ENCODE peak calls at places on chromosomes 16 and 17, in four cellular contexts. X is left ventricle myocardium inferior; U is activated CD4-positive, alpha-beta T cell treated with anti-CD3 and anti-CD28 coated beads, Interleukin-2, amount 50 U/mL, for 1 hour; Q is ELR. F is an unnamed sample.

GRCh38 chr16:53629607-53630312 is 73.9 kb downstream of the RPGRIP1L start:
- DNase-seq in X (no peak), U (no peak), Q (no peak), F (no peak)

GRCh38 chr17:49054342-49055092 is 57.3 kb downstream of the IGF2BP1 start:
- DNase-seq in U (no peak), Q (no peak), X (no peak), F (no peak)

GRCh38 chr16:7344806-7345416 is 12.3 kb downstream of the RBFOX1 start:
- DNase-seq in X (peak), Q (no peak), U (no peak), F (no peak)

GRCh38 chr17:79023886-79024771 is at the start of gene C1QTNF1:
- DNase-seq in X (peak), Q (peak), U (peak), F (no peak)

GRCh38 chr16:86395477-86395876 is 114.8 kb upstream of the FOXF1 start:
- DNase-seq in U (no peak), Q (no peak), X (no peak), F (no peak)

GRCh38 chr16:75028544-75028943 is 29.7 kb downstream of the ZNRF1 start:
- DNase-seq in Q (no peak), X (no peak), U (no peak), F (no peak)

GRCh38 chr16:28258571-28258970 is 33.8 kb upstream of the SBK1 start:
- DNase-seq in Q (no peak), X (peak), U (no peak), F (no peak)

GRCh38 chr16:89902980-89903379 is 15.7 kb upstream of the MC1R start:
- DNase-seq in X (no peak), U (no peak), Q (no peak), F (no peak)

GRCh38 chr17:82222816-82223215 is 6.0 kb upstream of the SLC16A3 start:
- DNase-seq in Q (no peak), U (no peak), X (no peak), F (no peak)

GRCh38 chr17:40440166-40440565 is 3.1 kb upstream of the IGFBP4 start:
- DNase-seq in U (no peak), Q (no peak), X (no peak), F (no peak)

GRCh38 chr16:17831330-17831729 is 360.6 kb upstream of the XYLT1 start:
- DNase-seq in U (no peak), Q (no peak), X (no peak), F (no peak)

GRCh38 chr17:7842950-7843535 is 9.0 kb downstream of the KDM6B start:
- DNase-seq in U (peak), Q (no peak), X (peak), F (peak)

GRCh38 chr17:57668332-57668731 is 76.8 kb downstream of the CCDC182 start:
- DNase-seq in Q (no peak), U (no peak), X (no peak), F (no peak)

GRCh38 chr16:3874242-3874641 is 6.3 kb downstream of the CREBBP start:
- DNase-seq in U (no peak), X (no peak), Q (no peak), F (no peak)

GRCh38 chr16:56551796-56552738 is 12.8 kb upstream of the MT4 start:
- DNase-seq in Q (no peak), U (no peak), X (no peak), F (no peak)

GRCh38 chr17:79803997-79804855 is 7.3 kb upstream of the CBX8 start:
- DNase-seq in Q (no peak), U (no peak), X (no peak), F (no peak)

GRCh38 chr16:50617630-50618184 is 63.4 kb downstream of the SNX20 start:
- DNase-seq in X (no peak), U (no peak), Q (no peak), F (no peak)

GRCh38 chr16:56600398-56600999 is 7.9 kb upstream of the MT2A start:
- DNase-seq in Q (peak), X (no peak), U (no peak), F (peak)

GRCh38 chr17:41777579-41778188 is 8.8 kb downstream of the JUP start:
- DNase-seq in U (no peak), X (peak), Q (peak), F (peak)

GRCh38 chr16:70304892-70305448 is 6.0 kb downstream of the DDX19B start:
- DNase-seq in Q (no peak), X (no peak), U (no peak), F (no peak)

GRCh38 chr16:85387171-85387507 is 226.0 kb upstream of the GSE1 start:
- DNase-seq in Q (no peak), X (peak), U (no peak), F (no peak)

GRCh38 chr16:78596348-78596995 is 497.0 kb downstream of the WWOX start:
- DNase-seq in U (no peak), Q (no peak), X (no peak), F (no peak)

GRCh38 chr16:11742041-11742535 is 569 bp downstream of the TXNDC11 start:
- DNase-seq in X (peak), Q (peak), U (peak), F (peak)

GRCh38 chr17:65531508-65532431 is 29.7 kb downstream of the AXIN2 start:
- DNase-seq in U (no peak), Q (no peak), X (peak), F (no peak)

GRCh38 chr17:69870751-69871199 is 204.2 kb upstream of the KCNJ16 start:
- DNase-seq in Q (peak), X (no peak), U (no peak), F (peak)

GRCh38 chr16:11410382-11411058 is 65.3 kb downstream of the RMI2 start:
- DNase-seq in Q (no peak), U (no peak), X (no peak), F (no peak)

F was measured in endothelial cell of umbilical vein.